ENCODE peak calls at places on chromosomes 12 and 14, in six cellular contexts. J is glomerular endothelial cell; M is dermis blood vessel endothelial cell; D is AG04449; A is activated T-cell treated with anti-CD3 and anti-CD28 coated beads, Interleukin-2, amount 50 U/mL, for 72 hours; X is uterus. Y is an unnamed sample.

GRCh38 chr12:39441963-39442894 is 691 bp downstream of the KIF21A start:
- DNase-seq in J (no peak), M (peak; percentile 46), D (no peak), A (peak; percentile 65), X (peak; percentile 37), Y (peak; percentile 52)

GRCh38 chr12:93022603-93023340 is 93.7 kb upstream of the EEA1 start:
- DNase-seq in A (no peak), J (no peak), X (no peak), D (no peak), M (no peak), Y (no peak)

GRCh38 chr14:23381871-23382270 is 5.0 kb downstream of the CMTM5 start:
- DNase-seq in A (no peak), X (no peak), J (no peak), M (no peak), D (no peak), Y (no peak)

GRCh38 chr12:124863409-124864325 is at the start of gene SCARB1:
- DNase-seq in J (no peak), A (peak; percentile 84), M (peak; percentile 83), X (peak; percentile 87), D (no peak), Y (peak; percentile 87)

GRCh38 chr12:76137611-76138010 is 53.1 kb upstream of the NAP1L1 start:
- DNase-seq in X (no peak), J (no peak), D (peak; percentile 67), A (no peak), M (no peak), Y (no peak)

GRCh38 chr12:75650989-75651695 is 139.7 kb upstream of the KRR1 start:
- DNase-seq in A (no peak), J (no peak), X (no peak), M (no peak), D (no peak), Y (no peak)

GRCh38 chr14:103692159-103692558 is 23.1 kb downstream of the XRCC3 start:
- DNase-seq in D (no peak), J (no peak), A (no peak), X (no peak), M (no peak), Y (no peak)

GRCh38 chr14:59022144-59022543 is 166.3 kb upstream of the DAAM1 start:
- DNase-seq in X (no peak), D (no peak), M (peak; percentile 18), A (no peak), J (no peak), Y (no peak)

GRCh38 chr12:120259418-120260202 is 5.9 kb downstream of the PXN start:
- DNase-seq in J (no peak), X (peak; percentile 42), A (no peak), M (no peak), D (no peak), Y (no peak)

GRCh38 chr12:120833849-120834248 is 70.3 kb downstream of the SPPL3 start:
- DNase-seq in D (no peak), A (no peak), X (no peak), J (no peak), M (no peak), Y (no peak)

GRCh38 chr14:59086241-59086899 is 102.1 kb upstream of the DAAM1 start:
- DNase-seq in M (no peak), X (no peak), A (no peak), J (no peak), D (peak; percentile 60), Y (no peak)

GRCh38 chr14:61525293-61526011 is 169.9 kb upstream of the HIF1A start:
- DNase-seq in J (peak; percentile 70), M (peak; percentile 92), D (no peak), A (peak; percentile 82), X (no peak), Y (peak; percentile 65)

GRCh38 chr12:1878214-1878613 is 40.2 kb downstream of the CACNA2D4 start:
- DNase-seq in A (no peak), D (no peak), M (no peak), X (no peak), J (no peak), Y (no peak)

GRCh38 chr12:6871052-6871957 is 1.8 kb downstream of the SPSB2 start:
- DNase-seq in J (no peak), A (peak; percentile 39), D (no peak), X (no peak), M (no peak), Y (peak; percentile 40)

GRCh38 chr14:103728721-103729120 is 13.1 kb downstream of the ZFYVE21 start:
- DNase-seq in A (no peak), X (no peak), M (no peak), J (no peak), D (no peak), Y (no peak)